ENCODE peak calls at places on chromosomes 1 and 21, in five cellular contexts. X is A549, M is K562, B is H1, R is HepG2. A is an unnamed sample.

GRCh38 chr1:161952603-161953172 is 71.0 kb downstream of the OLFML2B start:
- DNase-seq in X (no peak), M (no peak), B (no peak), R (no peak), A (no peak)

GRCh38 chr1:226497991-226498689 is 50.4 kb upstream of the STUM start:
- DNase-seq in X (no peak), B (no peak), R (no peak), M (no peak), A (no peak)

GRCh38 chr1:115134850-115135484 is 45.7 kb upstream of the TSPAN2 start:
- DNase-seq in B (no peak), M (no peak), X (peak), R (no peak), A (peak)

GRCh38 chr21:39441502-39442475 is 3.8 kb downstream of the LCA5L start:
- DNase-seq in X (peak), B (no peak), M (peak), R (peak), A (peak)

GRCh38 chr1:110208916-110209650 is 1.0 kb upstream of the KCNC4 start:
- DNase-seq in X (no peak), M (no peak), R (no peak), B (no peak), A (peak)

GRCh38 chr1:93865253-93865652 is 13.8 kb downstream of the DNTTIP2 start:
- DNase-seq in B (no peak), X (no peak), R (no peak), M (no peak), A (no peak)

GRCh38 chr1:168755800-168756418 is 26.9 kb upstream of the DPT start:
- DNase-seq in B (no peak), R (no peak), X (no peak), M (no peak), A (no peak)

GRCh38 chr1:228989176-228989575 is 253.9 kb downstream of the RHOU start:
- DNase-seq in M (no peak), B (no peak), X (no peak), R (no peak), A (no peak)

GRCh38 chr1:56897150-56898004 is 42.8 kb downstream of the C8A start:
- DNase-seq in M (no peak), R (no peak), X (no peak), B (no peak), A (no peak)

GRCh38 chr1:116359060-116359830 is 13.8 kb upstream of the ATP1A1 start:
- DNase-seq in M (no peak), R (no peak), X (no peak), B (no peak), A (peak)

GRCh38 chr1:228149341-228150020 is at the start of gene GJC2:
- DNase-seq in M (peak), R (peak), B (peak), X (no peak), A (no peak)

GRCh38 chr1:3188150-3188971 is 119.4 kb downstream of the PRDM16 start:
- DNase-seq in B (no peak), M (no peak), R (no peak), X (no peak), A (no peak)

GRCh38 chr1:113459279-113459678 is 69.0 kb downstream of the MAGI3 start:
- DNase-seq in B (no peak), R (no peak), X (no peak), M (no peak), A (no peak)

GRCh38 chr21:41766883-41767605 is at the start of gene RIPK4:
- DNase-seq in B (peak), X (peak), M (no peak), R (peak), A (no peak)

GRCh38 chr21:45949928-45950739 is 31.4 kb upstream of the COL6A1 start:
- DNase-seq in B (no peak), X (no peak), R (no peak), M (no peak), A (no peak)
- H3K4me3 ChIP-seq in B (no peak), X (no peak), R (no peak), M (no peak), A (no peak)

DNA sequence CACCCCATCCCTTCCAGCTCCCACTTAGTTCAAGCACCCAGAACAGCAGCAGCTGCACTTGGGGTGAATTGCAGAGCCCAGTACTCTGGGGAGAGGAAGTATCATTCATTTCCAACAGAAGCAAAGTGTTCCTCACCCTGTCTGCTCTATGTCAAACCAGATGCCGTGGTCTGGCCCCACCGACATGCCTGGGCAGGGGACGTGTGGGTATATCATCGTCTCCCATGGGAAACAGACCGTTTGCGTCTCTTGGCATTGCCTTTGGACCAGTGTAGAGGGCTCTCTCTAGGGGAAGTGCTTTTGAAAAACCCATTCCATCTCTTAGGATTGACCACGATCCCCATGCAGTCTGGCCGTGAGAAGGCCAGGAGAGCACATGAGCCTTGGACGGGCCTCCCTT is 1.1 kb upstream of the KCNJ15 start:
- DNase-seq in X (no peak), B (no peak), M (no peak), R (no peak), A (no peak)
- TF ChIP-seq JUN in X (no peak), B (no peak), M (no peak), R (no peak), A (no peak)

GRCh38 chr1:59686170-59686569 is 128.6 kb upstream of the HOOK1 start:
- DNase-seq in M (no peak), B (no peak), R (no peak), X (no peak), A (no peak)

GRCh38 chr1:59685666-59686065 is 129.1 kb upstream of the HOOK1 start:
- DNase-seq in X (no peak), R (no peak), B (no peak), M (no peak), A (no peak)

GRCh38 chr1:59685101-59685500 is 129.6 kb upstream of the HOOK1 start:
- DNase-seq in X (no peak), B (no peak), M (no peak), R (no peak), A (no peak)

GRCh38 chr1:59686574-59686973 is 128.2 kb upstream of the HOOK1 start:
- DNase-seq in X (no peak), R (no peak), B (no peak), M (no peak), A (no peak)

GRCh38 chr1:59684698-59685097 is 130.1 kb upstream of the HOOK1 start:
- DNase-seq in R (no peak), M (no peak), B (no peak), X (no peak), A (no peak)
- H3K4me3 ChIP-seq in R (no peak), M (no peak), B (no peak), X (no peak), A (no peak)

DNA sequence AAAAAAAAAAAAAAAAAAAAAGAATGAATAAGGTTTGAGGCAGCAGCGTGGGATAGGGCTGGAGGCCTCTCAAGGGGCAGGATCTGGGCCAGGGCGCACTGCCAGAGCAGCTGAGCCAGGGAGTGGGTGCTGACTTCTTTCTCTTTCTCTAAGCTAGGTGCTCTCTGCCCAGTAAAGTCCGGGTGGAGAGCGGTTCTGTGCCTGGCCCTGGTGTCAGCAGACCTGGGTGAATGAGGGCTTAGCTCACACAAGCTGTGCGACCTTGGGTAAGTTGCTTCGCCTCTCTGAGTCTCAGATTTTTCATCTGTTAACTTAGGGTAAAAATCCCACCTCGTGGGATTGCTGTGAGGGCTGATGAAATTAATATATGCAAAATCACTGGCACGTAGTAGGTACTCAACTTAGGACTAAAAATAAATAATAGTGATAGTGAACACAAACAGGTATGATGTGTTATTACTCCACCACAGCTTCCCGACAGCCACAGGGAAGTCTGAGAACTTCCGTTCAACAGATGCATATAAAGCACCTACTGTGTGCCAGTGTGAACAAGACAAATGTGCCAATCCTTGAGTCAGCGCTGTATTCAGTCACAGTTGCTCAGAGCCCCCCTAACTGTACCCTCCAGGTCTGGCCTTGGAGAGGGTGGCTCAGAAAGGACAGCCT is 2.0 kb upstream of the FAM131C start:
- DNase-seq in M (no peak), R (no peak), B (no peak), X (no peak), A (no peak)
- TF ChIP-seq JUN in M (no peak), R (no peak), B (no peak), X (no peak), A (no peak)

GRCh38 chr1:219927956-219928790 is at the start of gene SLC30A10:
- DNase-seq in R (peak), M (peak), B (peak), X (peak), A (peak)

GRCh38 chr1:219924348-219924747 is 4.0 kb downstream of the SLC30A10 start:
- DNase-seq in R (no peak), B (no peak), M (no peak), X (no peak), A (no peak)

GRCh38 chr1:219926363-219926998 is 1.9 kb downstream of the SLC30A10 start:
- DNase-seq in X (no peak), B (no peak), R (peak), M (peak), A (no peak)

GRCh38 chr1:219928791-219929118 is 398 bp upstream of the SLC30A10 start:
- DNase-seq in M (no peak), X (no peak), B (no peak), R (no peak), A (no peak)

GRCh38 chr1:219927298-219927955 is 930 bp downstream of the SLC30A10 start:
- DNase-seq in M (no peak), X (no peak), R (no peak), B (peak), A (no peak)
- H3K4me3 ChIP-seq in M (peak), X (peak), R (peak), B (peak), A (peak)

GRCh38 chr1:68379085-68379478 is 70.7 kb downstream of the RPE65 start:
- DNase-seq in R (no peak), M (no peak), B (no peak), X (no peak), A (peak)

GRCh38 chr1:68378296-68379084 is 71.3 kb downstream of the RPE65 start:
- DNase-seq in X (no peak), M (no peak), B (no peak), R (no peak), A (peak)

GRCh38 chr1:68383092-68383491 is 66.7 kb downstream of the RPE65 start:
- DNase-seq in X (no peak), M (no peak), R (no peak), B (no peak), A (no peak)

GRCh38 chr1:68384872-68385390 is 64.8 kb downstream of the RPE65 start:
- DNase-seq in X (no peak), B (no peak), M (no peak), R (no peak), A (no peak)

DNA sequence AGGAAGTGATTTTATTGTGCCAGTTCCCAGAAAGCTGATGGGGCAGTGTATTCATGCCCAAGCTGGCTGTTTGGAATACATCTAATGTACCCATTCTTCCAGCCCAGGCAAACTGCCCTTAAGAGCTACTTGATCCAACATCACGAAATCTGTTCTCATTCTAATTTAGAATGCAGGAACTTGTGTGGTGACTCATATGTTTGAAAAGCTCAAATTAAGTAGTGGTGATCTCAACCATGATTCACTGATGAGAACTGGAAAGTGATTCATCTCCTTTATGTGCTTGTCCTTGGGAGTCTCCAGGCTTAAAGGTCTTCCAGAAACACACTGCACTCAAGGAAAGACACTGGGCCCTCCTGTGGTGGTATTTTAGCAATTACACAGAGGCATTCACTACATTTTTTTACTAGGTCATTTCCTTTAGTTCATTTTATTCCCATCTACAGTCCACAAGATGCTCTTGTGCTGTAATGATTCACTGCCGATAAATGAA is 65.4 kb downstream of the RPE65 start:
- DNase-seq in M (no peak), B (no peak), R (peak), X (peak), A (peak)
- TF ChIP-seq JUN in M (peak), B (no peak), R (no peak), X (no peak), A (peak)

A was measured in endothelial cell of umbilical vein.